ENCODE peak calls at places on chromosomes 2 and 18, in seven cellular contexts. X is CD8-positive, alpha-beta T cell; L is ecto neural progenitor cell; R is GM04503; B is HAP-1; S is stomach; G is tibial nerve. O is an unnamed sample.

GRCh38 chr2:102661846-102662245 is 42.5 kb downstream of the SLC9A2 start:
- DNase-seq in G (no peak), X (no peak), S (no peak), B (no peak), R (no peak), L (no peak), O (no peak)

GRCh38 chr2:53865264-53865663 is 5.5 kb upstream of the GPR75 start:
- DNase-seq in X (no peak), R (no peak), L (no peak), B (no peak), S (no peak), G (no peak), O (no peak)

GRCh38 chr18:32730620-32731021 is 42.2 kb downstream of the KLHL14 start:
- DNase-seq in S (no peak), L (no peak), X (no peak), G (no peak), B (no peak), R (no peak), O (no peak)

GRCh38 chr2:189866296-189866695 is 82.0 kb downstream of the PMS1 start:
- DNase-seq in L (no peak), X (no peak), R (no peak), S (no peak), B (no peak), G (no peak), O (no peak)

GRCh38 chr2:73106791-73107190 is 6.0 kb downstream of the RAB11FIP5 start:
- DNase-seq in S (no peak), G (no peak), L (no peak), R (no peak), B (no peak), X (no peak), O (no peak)

GRCh38 chr2:151946856-151947523 is 118.8 kb upstream of the ARL5A start:
- DNase-seq in S (no peak), X (no peak), G (peak), B (peak), L (peak), R (no peak), O (peak)

GRCh38 chr18:22467760-22468553 is 50.2 kb upstream of the CTAGE1 start:
- DNase-seq in G (no peak), S (no peak), R (peak), X (no peak), B (no peak), L (no peak), O (no peak)

GRCh38 chr18:54257015-54257414 is 12.3 kb upstream of the POLI start:
- DNase-seq in G (no peak), X (no peak), B (no peak), S (no peak), R (peak), L (no peak), O (no peak)

GRCh38 chr2:219186754-219187456 is 8.8 kb downstream of the RETREG2 start:
- DNase-seq in S (no peak), R (no peak), L (no peak), X (no peak), G (no peak), B (no peak), O (no peak)

GRCh38 chr2:122421777-122422176 is 666.3 kb downstream of the TSN start:
- DNase-seq in R (no peak), G (no peak), L (no peak), S (no peak), B (no peak), X (no peak), O (no peak)

GRCh38 chr2:47767880-47768609 is 14.9 kb upstream of the MSH6 start:
- DNase-seq in S (peak), B (peak), X (peak), R (no peak), G (peak), L (peak), O (peak)

GRCh38 chr2:193527146-193527545 is 1332.4 kb upstream of the TMEFF2 start:
- DNase-seq in R (no peak), X (no peak), G (no peak), L (no peak), S (no peak), B (no peak), O (no peak)

GRCh38 chr2:164913640-164914346 is 41.5 kb downstream of the SLC38A11 start:
- DNase-seq in X (no peak), L (no peak), S (peak), R (no peak), B (peak), G (no peak), O (peak)

GRCh38 chr2:73823916-73824523 is 4.7 kb upstream of the STAMBP start:
- DNase-seq in R (no peak), G (peak), S (no peak), L (no peak), X (no peak), B (peak), O (peak)

GRCh38 chr2:130756041-130756720 is 841 bp downstream of the AMER3 start:
- DNase-seq in L (peak), G (no peak), X (no peak), S (no peak), R (no peak), B (peak), O (no peak)

GRCh38 chr2:205792908-205793307 is 110.6 kb downstream of the NRP2 start:
- DNase-seq in S (no peak), R (no peak), L (no peak), X (no peak), B (no peak), G (no peak), O (no peak)

GRCh38 chr18:5197032-5197434 is at the start of gene AKAIN1:
- DNase-seq in S (no peak), B (peak), R (no peak), G (no peak), L (peak), X (no peak), O (no peak)

GRCh38 chr18:24000613-24001490 is 13.7 kb upstream of the TTC39C start:
- DNase-seq in G (no peak), S (no peak), X (no peak), R (no peak), B (no peak), L (no peak), O (no peak)

GRCh38 chr2:5734866-5735861 is 43.0 kb downstream of the SOX11 start:
- DNase-seq in G (no peak), L (peak), R (no peak), B (no peak), S (no peak), X (no peak), O (no peak)

GRCh38 chr2:45052388-45052928 is 43.2 kb upstream of the SIX2 start:
- DNase-seq in L (no peak), X (no peak), B (no peak), S (no peak), G (no peak), R (no peak), O (no peak)

GRCh38 chr18:22330508-22330907 is 87.2 kb downstream of the CTAGE1 start:
- DNase-seq in G (no peak), R (no peak), S (no peak), L (no peak), B (peak), X (no peak), O (no peak)

GRCh38 chr2:77834360-77835002 is 312.3 kb upstream of the LRRTM4 start:
- DNase-seq in B (no peak), R (no peak), X (no peak), S (no peak), G (no peak), L (no peak), O (no peak)

GRCh38 chr2:172821370-172822338 is 86.0 kb downstream of the RAPGEF4 start:
- DNase-seq in S (no peak), X (no peak), L (no peak), G (no peak), B (no peak), R (no peak), O (no peak)